ENCODE peak calls at places on chromosomes 3 and 15, in seven cellular contexts. W is AG09309, C is GM12878, N is astrocyte, J is fibroblast of pulmonary artery, P is Peyer's patch, V is endothelial cell of umbilical vein. B is an unnamed sample.

GRCh38 chr15:56913241-56913640 is 5.2 kb upstream of the TCF12 start:
- DNase-seq in V (no peak), C (no peak), N (no peak), W (no peak), P (no peak), J (peak; percentile 42), B (no peak)

GRCh38 chr3:36736327-36736726 is 28.0 kb downstream of the DCLK3 start:
- DNase-seq in W (no peak), N (peak; percentile 7), C (no peak), J (peak; percentile 6), P (no peak), V (no peak), B (no peak)

GRCh38 chr15:35260961-35261360 is 175.9 kb upstream of the NANOGP8 start:
- DNase-seq in V (no peak), P (no peak), W (no peak), N (peak; percentile 24), C (no peak), J (no peak), B (no peak)

GRCh38 chr3:184525337-184526157 is 36.0 kb upstream of the EPHB3 start:
- DNase-seq in W (no peak), V (no peak), P (no peak), J (no peak), N (no peak), C (no peak), B (no peak)

GRCh38 chr15:62419206-62419605 is 254.1 kb upstream of the C2CD4B start:
- DNase-seq in J (no peak), V (no peak), P (no peak), N (no peak), W (no peak), C (no peak), B (no peak)

GRCh38 chr3:171602072-171602471 is 141.9 kb upstream of the TNIK start:
- DNase-seq in C (no peak), J (no peak), P (no peak), V (no peak), N (no peak), W (no peak), B (no peak)

GRCh38 chr15:53644681-53645080 is 114.8 kb downstream of the WDR72 start:
- DNase-seq in P (no peak), N (no peak), J (no peak), V (no peak), C (no peak), W (no peak), B (no peak)

GRCh38 chr3:148723591-148723990 is 25.9 kb downstream of the AGTR1 start:
- DNase-seq in C (no peak), V (no peak), P (no peak), J (peak; percentile 61), W (peak; percentile 47), N (peak; percentile 91), B (no peak)

GRCh38 chr15:77607894-77608261 is 24.8 kb downstream of the LINGO1 start:
- DNase-seq in J (no peak), W (no peak), N (no peak), C (no peak), V (no peak), P (no peak), B (no peak)

GRCh38 chr3:78941587-78941986 is 826.2 kb downstream of the ROBO1 start:
- DNase-seq in J (peak; percentile 63), V (no peak), W (peak; percentile 87), P (no peak), N (peak; percentile 92), C (no peak), B (peak; percentile 63)

GRCh38 chr15:66600240-66600627 is 34.4 kb upstream of the LCTL start:
- DNase-seq in J (no peak), N (no peak), P (no peak), V (no peak), C (no peak), W (no peak), B (no peak)

GRCh38 chr15:23447107-23447500 is at the start of gene GOLGA6L2:
- DNase-seq in W (no peak), C (no peak), J (no peak), N (no peak), V (no peak), P (no peak), B (peak; percentile 23)

GRCh38 chr15:39194431-39194830 is 386.4 kb upstream of the THBS1 start:
- DNase-seq in C (no peak), P (no peak), V (peak; percentile 83), N (peak; percentile 74), J (peak; percentile 72), W (peak; percentile 56), B (no peak)

GRCh38 chr3:56467108-56467507 is 1.2 kb downstream of the ERC2 start:
- DNase-seq in P (peak; percentile 50), N (peak; percentile 78), V (peak; percentile 96), W (no peak), J (peak; percentile 62), C (no peak), B (peak; percentile 65)

GRCh38 chr3:124760601-124761000 is 30.3 kb downstream of the UMPS start:
- DNase-seq in W (no peak), V (no peak), P (no peak), C (no peak), J (peak; percentile 67), N (peak; percentile 51), B (no peak)

GRCh38 chr15:40893019-40893723 is 1.1 kb upstream of the VPS18 start:
- DNase-seq in C (no peak), N (no peak), J (no peak), W (no peak), V (no peak), P (no peak), B (no peak)

GRCh38 chr15:40894689-40895308 is 549 bp downstream of the VPS18 start:
- DNase-seq in C (no peak), V (peak; percentile 73), J (peak; percentile 78), P (peak; percentile 69), W (no peak), N (peak; percentile 69), B (peak; percentile 78)

GRCh38 chr15:40893733-40894688 is at the start of gene VPS18:
- DNase-seq in V (peak; percentile 96), N (peak; percentile 90), J (peak; percentile 98), W (peak; percentile 80), C (peak; percentile 84), P (peak; percentile 99), B (peak; percentile 99)

GRCh38 chr15:40892449-40893012 is 1.7 kb upstream of the VPS18 start:
- DNase-seq in W (no peak), C (no peak), V (no peak), P (no peak), J (no peak), N (no peak), B (no peak)

GRCh38 chr15:40891810-40892448 is 2.3 kb upstream of the VPS18 start:
- DNase-seq in C (no peak), W (no peak), P (peak; percentile 71), N (no peak), V (peak; percentile 55), J (peak; percentile 62), B (peak; percentile 68)
- TF ChIP-seq CTCF in C (peak; percentile 83), W (peak; percentile 83), P (peak; percentile 72), N (peak; percentile 74), V (peak; percentile 70), J (peak; percentile 75), B (peak; percentile 73)

GRCh38 chr3:69494091-69494659 is 108.3 kb upstream of the FRMD4B start:
- DNase-seq in V (no peak), P (no peak), J (no peak), W (no peak), C (no peak), N (no peak), B (no peak)

GRCh38 chr3:69493157-69493556 is 107.3 kb upstream of the FRMD4B start:
- DNase-seq in N (no peak), J (no peak), W (no peak), C (no peak), P (no peak), V (no peak), B (no peak)

GRCh38 chr3:69488026-69488425 is 102.1 kb upstream of the FRMD4B start:
- DNase-seq in V (no peak), N (no peak), W (no peak), J (no peak), P (no peak), C (no peak), B (no peak)

GRCh38 chr3:69491980-69492379 is 106.1 kb upstream of the FRMD4B start:
- DNase-seq in P (no peak), W (no peak), N (no peak), J (no peak), V (no peak), C (no peak), B (no peak)

DNA sequence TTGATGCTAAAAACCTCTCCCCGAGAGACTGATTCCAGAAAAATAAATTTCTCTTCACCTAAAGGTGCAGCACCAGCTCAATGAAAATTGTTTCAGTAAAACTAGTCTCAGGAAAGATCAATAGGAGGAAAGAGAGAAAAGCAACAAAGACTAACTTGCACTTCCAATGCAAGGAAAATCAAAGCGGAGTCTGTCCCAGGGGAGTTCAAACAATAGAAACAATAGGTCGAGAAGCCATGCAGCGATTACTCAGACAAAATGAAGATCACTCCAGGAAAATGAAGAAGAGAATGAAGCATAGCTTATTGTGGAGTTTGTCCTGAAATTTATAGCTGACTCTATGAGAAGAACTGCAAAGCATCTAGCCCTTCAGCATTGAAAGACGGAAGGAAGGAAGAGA is 105.1 kb upstream of the FRMD4B start:
- DNase-seq in J (no peak), P (no peak), N (no peak), C (no peak), W (no peak), V (no peak), B (no peak)
- TF ChIP-seq CTCF in J (no peak), P (no peak), N (no peak), C (no peak), W (no peak), V (no peak), B (no peak)

DNA sequence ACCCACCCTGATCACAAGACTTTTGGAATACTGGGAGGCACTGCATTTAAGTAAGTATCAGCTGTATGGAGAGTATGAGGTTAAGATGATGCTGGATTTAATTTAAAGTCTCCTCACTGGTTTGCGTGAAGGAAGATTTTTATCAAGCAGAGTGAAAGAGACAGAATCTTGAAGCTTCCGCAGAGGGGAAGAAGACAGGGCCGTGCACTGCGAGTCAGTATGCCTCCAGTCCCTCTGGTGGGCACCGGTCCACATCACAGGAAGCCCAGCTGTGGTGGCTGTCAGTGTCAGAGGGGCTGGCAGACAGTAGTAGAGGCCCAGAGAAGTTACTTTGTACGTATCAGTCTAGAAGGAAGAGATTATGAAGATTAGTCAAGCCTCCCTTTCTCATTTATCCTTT is 379.0 kb upstream of the TPRG1 start:
- DNase-seq in V (no peak), N (no peak), W (no peak), J (peak; percentile 38), C (no peak), P (no peak), B (no peak)
- TF ChIP-seq CTCF in V (no peak), N (peak; percentile 24), W (no peak), J (peak; percentile 36), C (no peak), P (no peak), B (no peak)

GRCh38 chr3:138460536-138461205 is 26.3 kb downstream of the ESYT3 start:
- DNase-seq in C (no peak), J (no peak), V (no peak), P (no peak), N (no peak), W (no peak), B (no peak)

GRCh38 chr3:138458774-138459499 is 24.5 kb downstream of the ESYT3 start:
- DNase-seq in N (no peak), W (no peak), P (no peak), J (no peak), V (no peak), C (no peak), B (no peak)

GRCh38 chr3:138457863-138458735 is 23.7 kb downstream of the ESYT3 start:
- DNase-seq in N (no peak), J (no peak), C (no peak), V (no peak), W (no peak), P (no peak), B (no peak)

GRCh38 chr3:138461246-138461645 is 26.8 kb downstream of the ESYT3 start:
- DNase-seq in C (no peak), N (no peak), J (peak; percentile 16), V (no peak), P (no peak), W (no peak), B (no peak)

GRCh38 chr3:138459619-138460535 is 25.5 kb downstream of the ESYT3 start:
- DNase-seq in N (no peak), P (no peak), W (no peak), J (no peak), V (no peak), C (no peak), B (no peak)
- TF ChIP-seq CTCF in N (no peak), P (no peak), W (no peak), J (no peak), V (no peak), C (no peak), B (no peak)